ENCODE peak calls at places on chromosome 16, in seven cellular contexts. One of them, this sample, is unnamed.
A peak's percentile ranks its signal among the peaks of the same experiment; 100 is the strongest.

GRCh38 chr16:88507231-88507743 is 54.2 kb downstream of the ZFPM1 start:
- DNase-seq in K562: no peak
- DNase-seq in GM12878: no peak
- DNase-seq in SK-N-SH: no peak
- DNase-seq in H1: no peak
- DNase-seq in GM12892: no peak
- DNase-seq in HepG2: no peak
- DNase-seq in this sample: no peak

GRCh38 chr16:11233727-11234376 is 22.2 kb downstream of the SOCS1 start:
- DNase-seq in K562: peak; percentile 63
- DNase-seq in GM12878: no peak
- DNase-seq in SK-N-SH: no peak
- DNase-seq in H1: no peak
- DNase-seq in GM12892: no peak
- DNase-seq in HepG2: no peak
- DNase-seq in this sample: no peak

GRCh38 chr16:55836158-55836611 is 3.3 kb upstream of the CES1 start:
- DNase-seq in K562: no peak
- DNase-seq in GM12878: no peak
- DNase-seq in SK-N-SH: no peak
- DNase-seq in H1: no peak
- DNase-seq in GM12892: no peak
- DNase-seq in HepG2: peak; percentile 50
- DNase-seq in this sample: no peak

GRCh38 chr16:28180660-28181556 is 30.9 kb downstream of the XPO6 start:
- DNase-seq in K562: no peak
- DNase-seq in GM12878: no peak
- DNase-seq in SK-N-SH: no peak
- DNase-seq in H1: no peak
- DNase-seq in GM12892: no peak
- DNase-seq in HepG2: no peak
- DNase-seq in this sample: no peak

GRCh38 chr16:3249451-3249850 is 7.0 kb downstream of the MEFV start:
- DNase-seq in K562: no peak
- DNase-seq in GM12878: no peak
- DNase-seq in SK-N-SH: no peak
- DNase-seq in H1: no peak
- DNase-seq in GM12892: no peak
- DNase-seq in HepG2: no peak
- DNase-seq in this sample: no peak

GRCh38 chr16:20938426-20938825 is 37.9 kb downstream of the LYRM1 start:
- DNase-seq in K562: no peak
- DNase-seq in GM12878: no peak
- DNase-seq in SK-N-SH: no peak
- DNase-seq in H1: no peak
- DNase-seq in GM12892: no peak
- DNase-seq in HepG2: no peak
- DNase-seq in this sample: no peak

GRCh38 chr16:77213542-77214108 is 14.4 kb downstream of the SYCE1L start:
- DNase-seq in K562: no peak
- DNase-seq in GM12878: no peak
- DNase-seq in SK-N-SH: no peak
- DNase-seq in H1: no peak
- DNase-seq in GM12892: no peak
- DNase-seq in HepG2: peak; percentile 46
- DNase-seq in this sample: no peak

GRCh38 chr16:15770512-15770911 is 86.3 kb downstream of the MYH11 start:
- DNase-seq in K562: no peak
- DNase-seq in GM12878: no peak
- DNase-seq in SK-N-SH: no peak
- DNase-seq in H1: no peak
- DNase-seq in GM12892: no peak
- DNase-seq in HepG2: no peak
- DNase-seq in this sample: no peak

GRCh38 chr16:14364112-14364385 is 266.0 kb downstream of the PARN start:
- DNase-seq in K562: no peak
- DNase-seq in GM12878: no peak
- DNase-seq in SK-N-SH: no peak
- DNase-seq in H1: no peak
- DNase-seq in GM12892: no peak
- DNase-seq in HepG2: no peak
- DNase-seq in this sample: no peak

GRCh38 chr16:26301516-26301915 is 609.8 kb downstream of the HS3ST4 start:
- DNase-seq in K562: no peak
- DNase-seq in GM12878: no peak
- DNase-seq in SK-N-SH: no peak
- DNase-seq in H1: no peak
- DNase-seq in GM12892: no peak
- DNase-seq in HepG2: no peak
- DNase-seq in this sample: no peak

GRCh38 chr16:20906871-20907255 is 6.3 kb downstream of the LYRM1 start:
- DNase-seq in K562: no peak
- DNase-seq in GM12878: no peak
- DNase-seq in SK-N-SH: no peak
- DNase-seq in H1: no peak
- DNase-seq in GM12892: no peak
- DNase-seq in HepG2: no peak
- DNase-seq in this sample: no peak

GRCh38 chr16:11251525-11252481 is 4.2 kb downstream of the SOCS1 start:
- DNase-seq in K562: no peak
- DNase-seq in GM12878: no peak
- DNase-seq in SK-N-SH: no peak
- DNase-seq in H1: no peak
- DNase-seq in GM12892: no peak
- DNase-seq in HepG2: no peak
- DNase-seq in this sample: no peak

GRCh38 chr16:83561876-83562275 is 245.9 kb upstream of the HSBP1 start:
- DNase-seq in K562: peak; percentile 21
- DNase-seq in GM12878: no peak
- DNase-seq in SK-N-SH: no peak
- DNase-seq in H1: no peak
- DNase-seq in GM12892: no peak
- DNase-seq in HepG2: peak; percentile 13
- DNase-seq in this sample: no peak

GRCh38 chr16:4016648-4017047 is 99.6 kb downstream of the ADCY9 start:
- DNase-seq in K562: no peak
- DNase-seq in GM12878: no peak
- DNase-seq in SK-N-SH: no peak
- DNase-seq in H1: no peak
- DNase-seq in GM12892: no peak
- DNase-seq in HepG2: no peak
- DNase-seq in this sample: no peak

GRCh38 chr16:68636818-68637217 is 8.3 kb upstream of the CDH3 start:
- DNase-seq in K562: no peak
- DNase-seq in GM12878: no peak
- DNase-seq in SK-N-SH: no peak
- DNase-seq in H1: no peak
- DNase-seq in GM12892: no peak
- DNase-seq in HepG2: no peak
- DNase-seq in this sample: no peak

GRCh38 chr16:2365895-2366294 is 25.4 kb upstream of the ABCA3 start:
- DNase-seq in K562: no peak
- DNase-seq in GM12878: no peak
- DNase-seq in SK-N-SH: no peak
- DNase-seq in H1: no peak
- DNase-seq in GM12892: no peak
- DNase-seq in HepG2: no peak
- DNase-seq in this sample: no peak

GRCh38 chr16:66714659-66715307 is 18.2 kb upstream of the CMTM4 start:
- DNase-seq in K562: no peak
- DNase-seq in GM12878: no peak
- DNase-seq in SK-N-SH: peak; percentile 46
- DNase-seq in H1: no peak
- DNase-seq in GM12892: no peak
- DNase-seq in HepG2: no peak
- DNase-seq in this sample: no peak

GRCh38 chr16:67283826-67284555 is 4.7 kb downstream of the PLEKHG4 start:
- DNase-seq in K562: no peak
- DNase-seq in GM12878: no peak
- DNase-seq in SK-N-SH: no peak
- DNase-seq in H1: no peak
- DNase-seq in GM12892: no peak
- DNase-seq in HepG2: no peak
- DNase-seq in this sample: no peak

GRCh38 chr16:71210-71539 is 1.3 kb downstream of the RHBDF1 start:
- DNase-seq in K562: no peak
- DNase-seq in GM12878: no peak
- DNase-seq in SK-N-SH: no peak
- DNase-seq in H1: no peak
- DNase-seq in GM12892: no peak
- DNase-seq in HepG2: no peak
- DNase-seq in this sample: no peak

GRCh38 chr16:74025-74424 is 1.6 kb upstream of the RHBDF1 start:
- DNase-seq in K562: no peak
- DNase-seq in GM12878: no peak
- DNase-seq in SK-N-SH: no peak
- DNase-seq in H1: no peak
- DNase-seq in GM12892: no peak
- DNase-seq in HepG2: no peak
- DNase-seq in this sample: no peak

GRCh38 chr16:69181-69580 is 3.2 kb downstream of the RHBDF1 start:
- DNase-seq in K562: no peak
- DNase-seq in GM12878: no peak
- DNase-seq in SK-N-SH: no peak
- DNase-seq in H1: no peak
- DNase-seq in GM12892: no peak
- DNase-seq in HepG2: no peak
- DNase-seq in this sample: no peak

GRCh38 chr16:72561-73537 is at the start of gene RHBDF1:
- DNase-seq in K562: peak; percentile 85
- DNase-seq in GM12878: no peak
- DNase-seq in SK-N-SH: peak; percentile 79
- DNase-seq in H1: no peak
- DNase-seq in GM12892: peak; percentile 60
- DNase-seq in HepG2: no peak
- DNase-seq in this sample: no peak

GRCh38 chr16:71540-72341 is 690 bp downstream of the RHBDF1 start:
- DNase-seq in K562: peak; percentile 51
- DNase-seq in GM12878: no peak
- DNase-seq in SK-N-SH: peak; percentile 76
- DNase-seq in H1: no peak
- DNase-seq in GM12892: peak; percentile 52
- DNase-seq in HepG2: peak; percentile 41
- DNase-seq in this sample: no peak
- TF ChIP-seq POLR2AphosphoS5 in K562: no peak
- TF ChIP-seq POLR2AphosphoS5 in GM12878: no peak
- TF ChIP-seq POLR2AphosphoS5 in SK-N-SH: no peak
- TF ChIP-seq POLR2AphosphoS5 in H1: peak; percentile 43
- TF ChIP-seq POLR2AphosphoS5 in GM12892: no peak
- TF ChIP-seq POLR2AphosphoS5 in HepG2: no peak
- TF ChIP-seq POLR2AphosphoS5 in this sample: no peak

DNA sequence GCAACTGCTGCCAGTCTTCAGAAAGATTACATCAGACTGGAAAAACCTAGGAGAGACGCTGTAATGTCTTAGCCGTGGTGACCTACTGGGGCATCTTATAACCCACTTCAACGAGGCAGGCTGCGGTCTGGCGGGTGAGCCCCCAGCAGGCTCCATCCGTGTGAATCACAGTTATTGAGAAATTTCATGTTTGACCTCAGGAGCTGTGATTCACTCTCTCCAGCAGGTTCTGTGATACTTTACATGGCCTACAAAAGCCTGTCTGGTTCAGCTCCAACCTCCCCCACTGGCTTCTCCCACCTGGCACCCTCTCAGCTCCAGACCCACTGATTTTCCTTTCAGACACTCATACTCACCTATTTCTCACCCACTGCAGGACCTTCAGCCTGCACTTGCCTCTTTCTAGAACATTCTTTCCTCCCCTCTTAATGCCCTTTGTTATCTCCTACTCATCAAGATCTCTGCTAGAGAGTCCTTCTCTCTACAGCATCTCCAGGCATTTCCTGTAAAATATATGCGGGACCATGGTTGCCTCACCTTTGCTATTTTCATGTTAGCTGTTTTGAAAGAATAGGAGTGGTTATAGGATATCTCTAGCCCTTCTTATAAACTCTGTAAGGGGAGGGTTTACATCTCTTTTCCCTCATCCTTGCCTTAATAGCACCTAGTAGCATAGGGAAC is 227.9 kb downstream of the MAF start:
- DNase-seq in K562: no peak
- DNase-seq in GM12878: no peak
- DNase-seq in SK-N-SH: no peak
- DNase-seq in H1: no peak
- DNase-seq in GM12892: no peak
- DNase-seq in HepG2: no peak
- DNase-seq in this sample: no peak
- TF ChIP-seq TAF1 in K562: no peak
- TF ChIP-seq TAF1 in GM12878: no peak
- TF ChIP-seq TAF1 in SK-N-SH: no peak
- TF ChIP-seq TAF1 in H1: no peak
- TF ChIP-seq TAF1 in GM12892: no peak
- TF ChIP-seq TAF1 in HepG2: no peak
- TF ChIP-seq TAF1 in this sample: no peak

DNA sequence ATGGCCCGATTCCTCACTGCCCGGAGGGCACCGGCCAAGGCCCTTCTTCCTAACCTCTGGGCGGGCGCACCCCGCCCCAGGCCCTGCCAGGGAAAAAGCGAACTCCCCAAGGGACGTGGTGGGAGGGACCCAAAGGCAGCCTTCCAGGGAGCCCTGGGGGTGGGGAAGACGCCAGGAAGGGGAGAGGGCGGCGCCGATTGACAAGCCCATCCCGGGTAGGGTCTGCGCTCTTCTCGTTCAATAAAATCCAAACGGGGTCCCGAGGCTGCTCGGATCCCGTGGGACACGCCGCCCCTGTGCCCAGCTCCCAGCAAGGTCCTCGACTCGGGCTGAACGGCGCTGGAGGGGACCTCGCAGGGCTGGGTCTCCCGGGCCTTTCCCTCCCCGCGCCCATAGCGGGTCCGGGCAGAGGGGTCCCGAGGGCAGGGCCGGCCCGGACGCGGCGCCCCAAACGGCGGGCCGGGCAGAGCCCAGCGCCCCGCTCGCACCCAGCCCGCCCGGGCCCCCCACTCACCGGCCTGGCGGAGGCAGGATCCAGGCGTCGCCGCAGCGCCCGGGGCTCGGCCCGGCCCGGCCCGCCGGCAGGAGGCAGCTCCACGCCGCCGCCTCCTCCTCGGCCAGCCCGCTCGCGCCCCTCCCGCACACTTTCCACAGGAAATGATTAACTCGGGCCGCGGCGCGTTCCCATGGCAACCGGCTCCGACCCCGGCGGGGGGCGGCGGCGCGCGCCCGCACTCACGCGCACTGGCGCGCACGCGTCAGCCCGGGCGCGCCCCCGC is at the start of gene KIFC3:
- DNase-seq in K562: peak; percentile 88
- DNase-seq in GM12878: no peak
- DNase-seq in SK-N-SH: peak; percentile 93
- DNase-seq in H1: no peak
- DNase-seq in GM12892: no peak
- DNase-seq in HepG2: peak; percentile 79
- DNase-seq in this sample: peak; percentile 52
- TF ChIP-seq POLR2AphosphoS5 in K562: no peak
- TF ChIP-seq POLR2AphosphoS5 in GM12878: no peak
- TF ChIP-seq POLR2AphosphoS5 in SK-N-SH: no peak
- TF ChIP-seq POLR2AphosphoS5 in H1: no peak
- TF ChIP-seq POLR2AphosphoS5 in GM12892: no peak
- TF ChIP-seq POLR2AphosphoS5 in HepG2: no peak
- TF ChIP-seq POLR2AphosphoS5 in this sample: no peak

DNA sequence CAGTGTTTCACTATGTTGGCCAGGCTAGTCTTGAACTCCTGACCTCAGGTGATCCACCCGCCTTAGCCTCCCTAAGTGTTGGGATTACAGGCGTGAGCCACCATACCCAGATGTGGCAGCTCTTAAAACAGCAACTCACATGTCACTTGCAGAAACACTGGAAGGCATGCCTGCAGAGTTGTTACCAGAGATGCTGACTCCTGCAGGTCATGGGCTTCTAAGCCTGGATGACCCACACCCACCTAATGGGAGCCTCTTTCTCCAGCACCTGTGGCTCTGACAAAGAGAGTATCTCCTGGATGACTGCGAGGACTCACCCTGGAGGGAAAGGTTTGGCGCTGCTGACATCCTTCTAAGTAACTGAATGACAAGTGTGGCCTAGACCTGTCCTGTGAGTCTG is 11.2 kb upstream of the RFWD3 start:
- DNase-seq in K562: no peak
- DNase-seq in GM12878: no peak
- DNase-seq in SK-N-SH: no peak
- DNase-seq in H1: no peak
- DNase-seq in GM12892: no peak
- DNase-seq in HepG2: no peak
- DNase-seq in this sample: no peak
- TF ChIP-seq TAF1 in K562: no peak
- TF ChIP-seq TAF1 in GM12878: no peak
- TF ChIP-seq TAF1 in SK-N-SH: no peak
- TF ChIP-seq TAF1 in H1: no peak
- TF ChIP-seq TAF1 in GM12892: no peak
- TF ChIP-seq TAF1 in HepG2: no peak
- TF ChIP-seq TAF1 in this sample: no peak

This sample was measured in GM12891.